ENCODE peak calls at places on chromosomes 2 and 18, in six cellular contexts. Y, C, X, Q, L and E are unnamed samples.

GRCh38 chr2:176522271-176522670 is 253.0 kb downstream of the MTX2 start:
- DNase-seq in L (no peak), Q (no peak), Y (no peak), C (no peak), X (no peak), E (no peak)

GRCh38 chr2:11133936-11134320 is 21.3 kb upstream of the SLC66A3 start:
- DNase-seq in Q (no peak), X (no peak), C (no peak), L (no peak), Y (no peak), E (no peak)

GRCh38 chr2:159795781-159796667 is 2.0 kb downstream of the CD302 start:
- DNase-seq in Y (no peak), L (no peak), C (no peak), Q (no peak), X (no peak), E (no peak)

GRCh38 chr2:23452853-23453420 is 68.0 kb downstream of the KLHL29 start:
- DNase-seq in Q (no peak), L (no peak), X (no peak), C (peak; percentile 23), Y (no peak), E (peak; percentile 36)

GRCh38 chr2:102337481-102338386 is 17.9 kb upstream of the IL18R1 start:
- DNase-seq in C (peak; percentile 26), L (no peak), Q (no peak), Y (no peak), X (no peak), E (no peak)

GRCh38 chr18:3720818-3721545 is 271.0 kb downstream of the TGIF1 start:
- DNase-seq in Q (no peak), C (no peak), Y (no peak), X (no peak), L (no peak), E (no peak)

GRCh38 chr2:241867776-241868420 is 1.6 kb upstream of the RTP5 start:
- DNase-seq in C (no peak), X (no peak), Y (peak; percentile 34), Q (no peak), L (no peak), E (no peak)

GRCh38 chr2:173151671-173152398 is 76.2 kb downstream of the MAP3K20 start:
- DNase-seq in C (peak; percentile 90), Q (peak; percentile 84), Y (no peak), L (no peak), X (no peak), E (peak; percentile 61)

GRCh38 chr2:189860161-189860560 is 75.9 kb downstream of the PMS1 start:
- DNase-seq in X (no peak), L (no peak), Q (no peak), Y (no peak), C (no peak), E (no peak)

GRCh38 chr2:8676915-8677645 is 4.8 kb upstream of the ID2 start:
- DNase-seq in Q (no peak), C (no peak), L (no peak), X (no peak), Y (no peak), E (no peak)

GRCh38 chr2:171297951-171298350 is 135.8 kb downstream of the METTL8 start:
- DNase-seq in L (no peak), Q (no peak), X (no peak), C (peak; percentile 20), Y (no peak), E (peak; percentile 7)

GRCh38 chr2:15084826-15085489 is 452.4 kb downstream of the LRATD1 start:
- DNase-seq in Y (no peak), C (no peak), L (no peak), X (no peak), Q (no peak), E (no peak)

GRCh38 chr2:235605306-235605998 is 111.6 kb downstream of the AGAP1 start:
- DNase-seq in C (peak; percentile 87), Y (no peak), Q (no peak), X (peak; percentile 28), L (no peak), E (peak; percentile 95)

GRCh38 chr2:99670768-99671734 is 181.2 kb upstream of the REV1 start:
- DNase-seq in Y (no peak), C (no peak), Q (no peak), L (no peak), X (no peak), E (peak; percentile 71)

GRCh38 chr2:113079123-113079522 is 11.4 kb downstream of the IL1F10 start:
- DNase-seq in Q (peak; percentile 97), C (peak; percentile 66), L (no peak), Y (no peak), X (no peak), E (no peak)

GRCh38 chr2:15708865-15709820 is 117.5 kb downstream of the DDX1 start:
- DNase-seq in Q (no peak), Y (no peak), C (no peak), L (no peak), X (no peak), E (no peak)

GRCh38 chr2:109434351-109434750 is 179.4 kb downstream of the SEPTIN10 start:
- DNase-seq in X (no peak), Y (no peak), C (no peak), L (no peak), Q (no peak), E (no peak)

GRCh38 chr2:28049416-28049815 is 158.9 kb downstream of the BABAM2 start:
- DNase-seq in X (no peak), Q (no peak), L (no peak), Y (no peak), C (peak; percentile 25), E (no peak)

GRCh38 chr18:58045265-58046086 is 1.4 kb downstream of the NEDD4L start:
- DNase-seq in C (peak; percentile 78), Q (peak; percentile 88), L (no peak), Y (peak; percentile 25), X (no peak), E (no peak)
- H3K27ac ChIP-seq in C (peak overlapping the region; percentile 71), Q (peak overlapping the region; percentile 77), L (peak overlapping the region; percentile 86), Y (no peak overlapping the region), X (peak overlapping the region; percentile 48), E (no peak overlapping the region)

DNA sequence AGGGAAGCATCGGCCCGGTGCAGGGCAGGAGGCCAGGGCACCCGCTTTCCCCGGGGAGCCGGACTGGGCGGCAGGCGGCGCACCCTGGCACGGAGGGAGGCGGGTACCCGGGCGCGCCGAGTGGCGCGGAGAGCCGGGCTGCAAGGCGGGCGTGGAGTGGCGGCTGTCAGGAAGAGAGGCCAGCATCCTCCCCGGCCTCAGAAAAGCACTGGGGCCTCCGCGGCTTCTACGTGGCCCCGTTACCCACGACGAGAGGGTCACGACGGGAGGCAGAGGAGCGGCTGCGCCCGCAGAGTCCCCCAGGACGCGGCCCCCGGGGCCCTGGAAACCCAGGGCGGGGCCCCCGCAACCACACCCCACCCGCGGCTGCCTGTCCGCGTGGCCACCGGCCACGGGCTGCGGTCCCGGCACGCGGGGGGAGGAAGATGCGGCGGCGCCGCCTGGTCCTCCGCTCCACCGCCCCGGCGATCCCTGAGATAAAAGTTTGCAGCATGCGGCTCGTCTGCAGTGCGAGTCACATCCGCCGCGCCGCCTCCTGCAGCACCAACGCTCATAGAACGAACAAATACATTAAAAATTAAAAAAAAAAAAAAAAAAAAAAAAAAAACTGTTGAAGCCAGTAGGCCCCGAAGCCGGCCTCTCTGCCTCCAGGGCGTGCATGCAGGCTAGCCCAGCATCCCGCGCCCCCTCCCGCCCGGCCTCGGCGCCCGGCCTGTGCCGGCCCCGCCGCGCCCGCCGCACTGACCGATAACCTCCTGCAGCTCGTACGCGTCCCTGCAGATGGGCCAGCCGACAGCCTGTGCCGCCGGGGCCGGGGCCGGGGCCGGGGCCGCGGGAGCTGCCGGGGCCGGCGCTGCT is 683 bp downstream of the STK39 start:
- DNase-seq in Q (peak; percentile 37), L (peak; percentile 15), C (peak; percentile 51), X (peak; percentile 8), Y (peak; percentile 68), E (peak; percentile 64)
- TF ChIP-seq CTCF in Q (peak; percentile 43), L (peak; percentile 29), C (peak; percentile 10), X (peak; percentile 31), Y (no peak), E (peak; percentile 34)

GRCh38 chr2:47805850-47806249 is 22.9 kb downstream of the MSH6 start:
- DNase-seq in X (no peak), Q (no peak), Y (no peak), C (no peak), L (no peak), E (no peak)
- H3K36me3 ChIP-seq in X (peaks cover 37% of the 10 kb centered on the region), Q (peaks cover 88% of the 10 kb centered on the region), Y (peaks cover 44% of the 10 kb centered on the region), C (peaks cover 62% of the 10 kb centered on the region), L (peaks cover 18% of the 10 kb centered on the region), E (peaks cover 63% of the 10 kb centered on the region)

DNA sequence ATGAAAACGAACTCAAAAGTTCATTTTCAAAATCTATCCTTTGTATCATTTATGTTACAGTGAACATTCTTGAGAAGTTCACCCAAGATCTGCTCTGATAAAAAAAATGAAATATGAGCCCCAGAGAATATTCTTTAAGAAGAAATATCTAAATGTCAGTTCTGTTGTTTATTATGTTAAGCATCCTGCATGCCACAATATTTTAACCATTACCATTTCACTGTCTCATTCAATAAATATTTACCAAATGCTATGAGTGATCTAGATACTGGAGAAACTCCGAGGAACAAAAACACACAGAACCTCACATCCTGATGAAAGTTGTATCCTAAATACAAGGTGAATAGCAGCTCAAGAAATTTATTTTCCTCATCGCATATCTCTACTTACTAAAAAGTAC is 170.2 kb downstream of the ZNF385B start:
- DNase-seq in L (no peak), X (no peak), C (no peak), Q (no peak), Y (no peak), E (no peak)
- H3K27ac ChIP-seq in L (no peak overlapping the region), X (no peak overlapping the region), C (no peak overlapping the region), Q (no peak overlapping the region), Y (no peak overlapping the region), E (no peak overlapping the region)

GRCh38 chr2:45391866-45392265 is 219.2 kb downstream of the SRBD1 start:
- DNase-seq in C (no peak), X (no peak), Y (no peak), Q (peak; percentile 0), L (no peak), E (no peak)
- TF ChIP-seq CTCF in C (no peak), X (no peak), Y (no peak), Q (no peak), L (no peak), E (no peak)

DNA sequence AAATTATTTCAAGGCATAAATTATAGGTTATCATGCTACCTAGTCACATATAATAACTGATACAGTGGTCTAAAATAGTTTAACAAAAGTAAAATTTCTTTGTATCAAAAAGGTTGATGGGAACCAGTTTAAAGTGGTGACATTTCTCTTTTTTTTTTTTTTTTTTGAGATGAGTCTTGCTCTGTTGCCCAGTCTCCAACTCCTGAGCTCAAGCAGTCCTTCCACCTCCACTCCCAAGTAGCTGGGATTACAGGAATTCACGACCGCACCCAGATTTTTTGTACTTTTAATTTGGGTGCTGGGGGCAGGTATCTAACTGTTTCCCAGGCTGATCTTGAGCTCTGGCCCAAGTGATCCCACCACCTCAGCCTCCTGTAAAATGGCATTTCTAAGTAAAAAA is 999 bp upstream of the NMI start:
- DNase-seq in Q (no peak), C (no peak), L (no peak), X (no peak), Y (no peak), E (no peak)
- H3K36me3 ChIP-seq in Q (no peaks in the 10 kb centered on the region), C (no peaks in the 10 kb centered on the region), L (no peaks in the 10 kb centered on the region), X (no peaks in the 10 kb centered on the region), Y (no peaks in the 10 kb centered on the region), E (no peaks in the 10 kb centered on the region)

GRCh38 chr2:75256485-75256884 is 57.2 kb upstream of the TACR1 start:
- DNase-seq in Y (no peak), X (no peak), Q (no peak), C (no peak), L (no peak), E (no peak)
- H3K27ac ChIP-seq in Y (no peak overlapping the region), X (no peak overlapping the region), Q (no peak overlapping the region), C (no peak overlapping the region), L (no peak overlapping the region), E (no peak overlapping the region)